ENCODE peak calls at places on chromosomes 7 and 10, in five cellular contexts. R is GM23248; E is PC-3; Z is astrocyte; A is CD4-positive, alpha-beta memory T cell. W is an unnamed sample. For H3K4me1, the result is how much of the 10 kb centered on the place peaks cover.

GRCh38 chr7:49294611-49295010 is 370.3 kb downstream of the CDC14C start:
- DNase-seq in R (peak), E (peak), Z (peak), A (no peak), W (no peak)

GRCh38 chr10:60089095-60089494 is 182.7 kb upstream of the CCDC6 start:
- DNase-seq in R (peak), E (peak), Z (peak), A (no peak), W (no peak)

GRCh38 chr7:55253188-55253587 is 111.9 kb upstream of the LANCL2 start:
- DNase-seq in R (no peak), E (no peak), Z (no peak), A (no peak), W (no peak)

GRCh38 chr7:132548489-132549078 is 27.7 kb downstream of the PLXNA4 start:
- DNase-seq in R (peak), E (peak), Z (peak), A (no peak), W (no peak)

GRCh38 chr10:88372051-88372450 is 211.1 kb downstream of the RNLS start:
- DNase-seq in R (no peak), E (no peak), Z (no peak), A (no peak), W (no peak)

GRCh38 chr10:71705582-71705981 is 14.0 kb downstream of the C10orf105 start:
- DNase-seq in R (peak), E (no peak), Z (no peak), A (no peak), W (no peak)

GRCh38 chr10:4296165-4296564 is 511.2 kb upstream of the KLF6 start:
- DNase-seq in R (no peak), E (no peak), Z (no peak), A (no peak), W (no peak)

GRCh38 chr7:22319424-22320403 is 37.2 kb downstream of the RAPGEF5 start:
- DNase-seq in R (no peak), E (peak), Z (no peak), A (no peak), W (no peak)

GRCh38 chr7:155862516-155863257 is 50.4 kb upstream of the SHH start:
- DNase-seq in R (no peak), E (no peak), Z (no peak), A (no peak), W (no peak)

GRCh38 chr10:124717911-124718734 is 26.1 kb downstream of the FAM53B start:
- DNase-seq in R (no peak), E (no peak), Z (no peak), A (peak), W (no peak)

GRCh38 chr10:33005322-33006282 is 47.6 kb upstream of the ITGB1 start:
- DNase-seq in R (peak), E (peak), Z (peak), A (no peak), W (peak)

DNA sequence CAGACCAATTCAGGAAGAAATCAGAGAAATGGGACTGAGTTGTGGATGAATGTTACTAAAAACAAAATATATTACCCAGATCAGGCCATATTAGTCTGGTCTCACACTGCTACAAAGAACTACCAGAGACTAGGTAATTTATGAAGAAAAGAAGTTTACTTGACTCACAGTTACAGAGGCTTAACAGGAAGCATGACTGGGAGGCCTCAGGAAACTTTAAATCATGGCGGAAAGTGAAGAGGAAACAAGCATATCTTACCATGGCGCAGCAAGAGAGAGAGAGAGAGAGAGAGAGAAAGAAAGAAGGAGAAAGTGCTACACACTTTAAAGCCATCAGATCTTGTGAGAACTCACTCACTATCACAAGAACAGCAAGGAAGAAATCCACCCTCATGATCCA is 636.8 kb upstream of the GRM3 start:
- DNase-seq in R (no peak), E (no peak), Z (no peak), A (no peak), W (no peak)
- H3K4me1 ChIP-seq in R (under half), E (under half), Z (under half), A (under half), W (under half)

DNA sequence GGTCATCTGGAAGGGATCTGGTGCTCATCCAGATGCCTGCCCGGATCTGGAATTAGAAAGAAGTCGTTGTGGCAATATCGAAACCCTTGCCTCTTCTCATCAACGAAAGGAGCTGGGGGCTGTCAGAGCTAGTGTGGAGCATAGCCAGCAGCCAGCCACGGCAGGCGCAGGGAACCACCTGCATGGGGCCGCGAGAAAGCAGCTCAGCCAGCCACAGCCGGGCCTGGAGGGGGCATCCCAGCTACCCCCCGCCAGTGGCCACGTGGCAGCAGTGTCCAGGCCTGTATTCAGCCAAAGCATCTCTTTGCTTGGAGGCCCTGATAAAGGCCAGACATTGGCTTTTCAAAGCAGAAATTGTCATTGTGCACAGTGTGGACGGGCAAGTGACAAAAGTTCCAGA is 19.1 kb downstream of the GPR26 start:
- DNase-seq in R (no peak), E (no peak), Z (no peak), A (no peak), W (no peak)
- H3K4me1 ChIP-seq in R (under half), E (under half), Z (under half), A (under half), W (under half)

GRCh38 chr10:110274629-110275028 is 30.1 kb downstream of the SMNDC1 start:
- DNase-seq in R (no peak), E (no peak), Z (no peak), A (no peak), W (no peak)

GRCh38 chr10:110275140-110275729 is 29.5 kb downstream of the SMNDC1 start:
- DNase-seq in R (no peak), E (no peak), Z (no peak), A (peak), W (no peak)

GRCh38 chr10:110276603-110277002 is 28.1 kb downstream of the SMNDC1 start:
- DNase-seq in R (no peak), E (no peak), Z (no peak), A (no peak), W (no peak)

GRCh38 chr10:110273474-110273873 is 31.2 kb downstream of the SMNDC1 start:
- DNase-seq in R (peak), E (peak), Z (peak), A (peak), W (peak)

DNA sequence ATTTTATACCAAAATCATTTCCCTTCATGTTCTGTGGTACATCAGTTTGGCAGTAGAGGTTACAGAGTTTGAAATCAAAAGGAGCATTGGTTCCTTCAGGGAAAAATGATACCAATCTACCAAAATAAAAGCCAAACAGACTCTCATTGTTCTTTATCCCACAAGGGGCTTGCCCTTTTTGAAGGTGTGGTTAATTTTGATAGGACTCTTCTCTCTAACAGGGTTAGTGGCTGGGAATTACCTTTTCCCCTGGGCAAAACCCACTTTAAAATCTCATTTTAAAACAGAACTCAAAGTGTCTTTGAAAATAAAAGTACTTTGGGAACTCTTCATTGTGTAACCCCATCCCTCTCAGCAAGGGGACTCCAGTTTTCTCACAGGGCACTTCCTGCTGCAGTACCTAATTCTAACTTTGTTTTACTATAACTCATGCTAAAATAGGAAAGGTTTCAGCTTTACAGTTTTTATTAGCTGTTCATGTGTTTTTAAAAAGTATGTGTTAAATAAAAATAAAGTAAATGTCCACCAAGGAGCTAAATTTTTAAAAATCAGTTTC is 30.6 kb downstream of the SMNDC1 start:
- DNase-seq in R (no peak), E (no peak), Z (no peak), A (no peak), W (no peak)
- H3K4me1 ChIP-seq in R (under half), E (under half), Z (under half), A (under half), W (under half)

DNA sequence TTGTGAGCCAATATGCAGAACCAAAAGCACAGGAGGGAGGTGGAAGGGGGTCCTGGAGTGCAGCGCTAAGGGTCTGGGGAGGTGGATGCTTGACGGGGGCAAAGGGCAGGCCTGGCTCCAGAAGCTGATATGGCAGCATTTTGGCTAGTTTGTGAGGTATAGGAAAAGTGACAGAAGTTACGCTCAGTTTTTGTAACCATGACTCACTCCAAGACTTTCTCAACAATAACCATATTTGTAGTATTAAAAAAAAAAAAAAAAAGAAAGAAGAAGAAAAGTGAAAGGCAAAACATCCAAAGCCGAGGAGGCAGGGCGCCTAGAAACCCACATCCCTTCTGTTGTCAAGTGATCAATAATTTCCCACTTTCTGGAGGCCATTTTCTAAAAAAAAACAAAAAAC is 92.3 kb downstream of the RNF216 start:
- DNase-seq in R (peak), E (no peak), Z (no peak), A (peak), W (peak)
- H3K4me1 ChIP-seq in R (half or more), E (under half), Z (under half), A (half or more), W (half or more)

GRCh38 chr10:43258032-43258921 is 8.6 kb downstream of the RASGEF1A start:
- DNase-seq in R (no peak), E (no peak), Z (no peak), A (no peak), W (no peak)

GRCh38 chr10:43258922-43259247 is 8.0 kb downstream of the RASGEF1A start:
- DNase-seq in R (no peak), E (no peak), Z (no peak), A (no peak), W (no peak)

GRCh38 chr10:43256531-43257209 is 10.2 kb downstream of the RASGEF1A start:
- DNase-seq in R (no peak), E (no peak), Z (no peak), A (no peak), W (no peak)

GRCh38 chr10:43255644-43256431 is 11.0 kb downstream of the RASGEF1A start:
- DNase-seq in R (peak), E (peak), Z (no peak), A (peak), W (peak)

GRCh38 chr10:43257210-43258031 is 9.4 kb downstream of the RASGEF1A start:
- DNase-seq in R (no peak), E (no peak), Z (no peak), A (no peak), W (no peak)
- H3K4me1 ChIP-seq in R (under half), E (under half), Z (under half), A (under half), W (under half)

GRCh38 chr10:119306514-119306951 is 99.2 kb downstream of the GRK5 start:
- DNase-seq in R (peak), E (peak), Z (peak), A (peak), W (no peak)
- H3K4me1 ChIP-seq in R (under half), E (half or more), Z (under half), A (half or more), W (under half)

GRCh38 chr7:16650266-16650665 is 4.3 kb downstream of the BZW2 start:
- DNase-seq in R (no peak), E (no peak), Z (no peak), A (no peak), W (no peak)
- H3K4me1 ChIP-seq in R (under half), E (under half), Z (under half), A (under half), W (under half)

DNA sequence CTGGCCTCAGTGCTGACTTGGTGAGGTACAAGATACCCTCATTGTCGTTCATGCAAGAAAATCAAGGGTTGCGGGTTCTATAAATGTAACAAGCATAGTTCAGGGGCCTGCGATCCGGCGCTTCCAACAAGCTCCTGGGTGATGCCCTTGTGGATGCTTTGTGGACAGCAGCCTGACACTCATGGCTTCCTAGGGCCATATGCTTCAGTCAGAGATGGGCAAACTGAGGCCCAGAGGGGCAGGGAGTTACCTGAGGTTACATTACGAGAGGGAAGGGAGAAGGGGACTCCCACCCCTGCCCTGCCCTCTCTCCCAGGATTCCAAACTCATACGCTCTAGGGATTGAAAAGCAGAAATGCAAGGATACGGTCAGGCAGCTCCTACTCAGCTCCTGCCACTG is 296.3 kb upstream of the ZMIZ1 start:
- DNase-seq in R (no peak), E (no peak), Z (no peak), A (no peak), W (no peak)
- H3K4me1 ChIP-seq in R (under half), E (under half), Z (under half), A (under half), W (under half)

W was measured in adipocyte.